ENCODE peak calls at places on chromosomes 16 and 17, in eight cellular contexts. R, J, M, I, Z, C, X and V are unnamed samples.

GRCh38 chr16:78538919-78539318 is 439.5 kb downstream of the WWOX start:
- DNase-seq in R (no peak), J (no peak), M (no peak), I (no peak), Z (no peak), C (no peak), X (no peak), V (no peak)

GRCh38 chr17:59914274-59914854 is 21.4 kb downstream of the RPS6KB1 start:
- DNase-seq in R (peak), J (peak), M (no peak), I (no peak), Z (no peak), C (no peak), X (no peak), V (no peak)

GRCh38 chr16:68538880-68539701 is at the start of gene ZFP90:
- DNase-seq in R (peak), J (peak), M (peak), I (peak), Z (peak), C (peak), X (no peak), V (no peak)

GRCh38 chr17:29292071-29292991 is 1.6 kb downstream of the NUFIP2 start:
- DNase-seq in R (no peak), J (peak), M (peak), I (peak), Z (no peak), C (peak), X (no peak), V (no peak)

GRCh38 chr17:45341389-45342158 is 24.8 kb upstream of the MAP3K14 start:
- DNase-seq in R (peak), J (peak), M (no peak), I (peak), Z (no peak), C (no peak), X (no peak), V (no peak)

GRCh38 chr17:50630524-50631194 is 4.0 kb upstream of the ABCC3 start:
- DNase-seq in R (peak), J (peak), M (peak), I (peak), Z (no peak), C (peak), X (no peak), V (no peak)

GRCh38 chr17:73393962-73394361 is 82.2 kb upstream of the CDC42EP4 start:
- DNase-seq in R (peak), J (peak), M (no peak), I (no peak), Z (no peak), C (no peak), X (no peak), V (no peak)

GRCh38 chr17:9204623-9205329 is 183.5 kb downstream of the NTN1 start:
- DNase-seq in R (no peak), J (no peak), M (no peak), I (no peak), Z (no peak), C (no peak), X (no peak), V (no peak)

GRCh38 chr16:3950343-3951193 is 70.1 kb upstream of the CREBBP start:
- DNase-seq in R (no peak), J (no peak), M (peak), I (peak), Z (no peak), C (peak), X (no peak), V (no peak)

GRCh38 chr17:29237476-29238132 is 9.1 kb upstream of the CRYBA1 start:
- DNase-seq in R (no peak), J (no peak), M (no peak), I (no peak), Z (no peak), C (no peak), X (no peak), V (no peak)

GRCh38 chr17:35540589-35541404 is 3.3 kb upstream of the SLFN12L start:
- DNase-seq in R (no peak), J (no peak), M (no peak), I (peak), Z (peak), C (peak), X (no peak), V (no peak)

GRCh38 chr17:11742891-11743290 is 144.6 kb downstream of the DNAH9 start:
- DNase-seq in R (no peak), J (no peak), M (no peak), I (no peak), Z (no peak), C (no peak), X (no peak), V (no peak)

GRCh38 chr17:67293251-67294203 is 48.5 kb upstream of the HELZ start:
- DNase-seq in R (peak), J (peak), M (peak), I (peak), Z (no peak), C (peak), X (peak), V (peak)

GRCh38 chr16:85102106-85102630 is 10.1 kb downstream of the CIBAR2 start:
- DNase-seq in R (no peak), J (no peak), M (no peak), I (no peak), Z (no peak), C (no peak), X (no peak), V (no peak)

GRCh38 chr16:53433509-53433908 is 762 bp upstream of the RBL2 start:
- DNase-seq in R (no peak), J (no peak), M (peak), I (no peak), Z (no peak), C (no peak), X (no peak), V (no peak)

GRCh38 chr17:76545918-76546555 is 6.2 kb downstream of the PRCD start:
- DNase-seq in R (no peak), J (peak), M (no peak), I (no peak), Z (no peak), C (no peak), X (no peak), V (no peak)

GRCh38 chr17:80968602-80969029 is 23.0 kb upstream of the CHMP6 start:
- DNase-seq in R (no peak), J (peak), M (no peak), I (peak), Z (no peak), C (no peak), X (no peak), V (no peak)

GRCh38 chr16:73027655-73028220 is 20.2 kb downstream of the ZFHX3 start:
- DNase-seq in R (no peak), J (no peak), M (no peak), I (no peak), Z (no peak), C (no peak), X (no peak), V (no peak)

GRCh38 chr17:67052720-67053437 is 8.5 kb downstream of the CACNG1 start:
- DNase-seq in R (no peak), J (no peak), M (no peak), I (peak), Z (no peak), C (peak), X (no peak), V (no peak)

GRCh38 chr16:31386157-31386984 is 6.8 kb upstream of the ITGAD start:
- DNase-seq in R (no peak), J (no peak), M (no peak), I (no peak), Z (no peak), C (no peak), X (peak), V (no peak)

GRCh38 chr17:77423589-77424451 is 283.1 kb downstream of the SEC14L1 start:
- DNase-seq in R (no peak), J (peak), M (peak), I (peak), Z (peak), C (peak), X (peak), V (no peak)

GRCh38 chr16:85554114-85554790 is 58.9 kb upstream of the GSE1 start:
- DNase-seq in R (peak), J (peak), M (peak), I (peak), Z (no peak), C (peak), X (no peak), V (peak)

GRCh38 chr17:18257747-18258355 is 687 bp downstream of the FLII start:
- DNase-seq in R (peak), J (peak), M (peak), I (peak), Z (peak), C (peak), X (no peak), V (no peak)

GRCh38 chr17:18248811-18249210 is 9.7 kb downstream of the FLII start:
- DNase-seq in R (no peak), J (no peak), M (no peak), I (no peak), Z (no peak), C (no peak), X (no peak), V (no peak)

GRCh38 chr17:48933035-48933434 is 11.6 kb downstream of the SNF8 start:
- DNase-seq in R (no peak), J (no peak), M (no peak), I (no peak), Z (no peak), C (no peak), X (no peak), V (no peak)
- TF ChIP-seq POLR2AphosphoS5 in R (no peak), J (no peak), M (no peak), I (no peak), Z (no peak), C (no peak), X (no peak), V (peak)

GRCh38 chr17:41800601-41801373 is 11.0 kb downstream of the P3H4 start:
- DNase-seq in R (peak), J (peak), M (peak), I (peak), Z (no peak), C (peak), X (no peak), V (no peak)
- TF ChIP-seq POLR2AphosphoS5 in R (peak), J (no peak), M (peak), I (peak), Z (no peak), C (no peak), X (no peak), V (no peak)

GRCh38 chr17:40819528-40820125 is 2.8 kb downstream of the KRT10 start:
- DNase-seq in R (peak), J (peak), M (no peak), I (no peak), Z (no peak), C (no peak), X (no peak), V (no peak)

GRCh38 chr17:40818343-40818732 is 4.1 kb downstream of the KRT10 start:
- DNase-seq in R (no peak), J (no peak), M (no peak), I (no peak), Z (no peak), C (no peak), X (no peak), V (no peak)

GRCh38 chr17:40817103-40817682 is 5.2 kb downstream of the KRT10 start:
- DNase-seq in R (no peak), J (no peak), M (no peak), I (no peak), Z (no peak), C (no peak), X (no peak), V (no peak)

GRCh38 chr17:40820228-40820838 is 2.1 kb downstream of the KRT10 start:
- DNase-seq in R (no peak), J (no peak), M (no peak), I (no peak), Z (no peak), C (no peak), X (no peak), V (no peak)

GRCh38 chr17:40818733-40819527 is 3.5 kb downstream of the KRT10 start:
- DNase-seq in R (peak), J (peak), M (peak), I (peak), Z (no peak), C (peak), X (no peak), V (no peak)
- TF ChIP-seq POLR2AphosphoS5 in R (peak), J (peak), M (peak), I (peak), Z (peak), C (no peak), X (peak), V (peak)

GRCh38 chr17:47949197-47949759 is 7.9 kb downstream of the PNPO start:
- DNase-seq in R (peak), J (peak), M (peak), I (peak), Z (peak), C (peak), X (no peak), V (no peak)
- TF ChIP-seq POLR2AphosphoS5 in R (no peak), J (no peak), M (peak), I (peak), Z (peak), C (peak), X (peak), V (no peak)